ENCODE peak calls at places on chromosomes 16 and 17, in nine cellular contexts. L, O, M, D, H, E, J, P and B are unnamed samples.

GRCh38 chr16:88597856-88598491 is 27.8 kb downstream of the ZC3H18 start:
- DNase-seq in P (no peak), O (no peak), H (no peak), E (no peak), M (no peak), D (no peak), J (no peak), L (no peak), B (no peak)

GRCh38 chr17:22266231-22266630 is 573.9 kb downstream of the KCNJ18 start:
- DNase-seq in L (no peak), P (no peak), M (no peak), O (no peak), D (no peak), J (no peak), H (no peak), E (no peak), B (no peak)

GRCh38 chr17:78600181-78600651 is 23.0 kb upstream of the DNAH17 start:
- DNase-seq in H (no peak), L (no peak), J (no peak), P (no peak), O (no peak), E (peak), M (no peak), D (peak), B (no peak)

GRCh38 chr17:65564793-65565192 is 3.3 kb upstream of the AXIN2 start:
- DNase-seq in H (peak), E (no peak), J (no peak), P (no peak), D (peak), L (peak), M (no peak), O (no peak), B (no peak)

GRCh38 chr16:89120921-89121351 is 27.3 kb downstream of the ACSF3 start:
- DNase-seq in O (no peak), P (no peak), H (no peak), D (no peak), E (no peak), M (no peak), L (no peak), J (no peak), B (no peak)

GRCh38 chr16:54651851-54652770 is 278.6 kb upstream of the IRX5 start:
- DNase-seq in M (no peak), E (peak), H (no peak), J (no peak), O (no peak), L (no peak), D (peak), P (no peak), B (no peak)

GRCh38 chr16:54927125-54928015 is 3.3 kb upstream of the IRX5 start:
- DNase-seq in M (no peak), D (no peak), E (no peak), P (no peak), L (no peak), J (no peak), O (no peak), H (no peak), B (no peak)

GRCh38 chr17:27453466-27453865 is 2.8 kb upstream of the KSR1 start:
- DNase-seq in H (no peak), J (no peak), E (no peak), P (no peak), O (no peak), M (no peak), D (no peak), L (no peak), B (no peak)

GRCh38 chr16:30397776-30398659 is 2.8 kb downstream of the ZNF48 start:
- DNase-seq in H (no peak), P (no peak), M (no peak), J (no peak), D (no peak), E (no peak), L (no peak), O (no peak), B (no peak)

GRCh38 chr16:79013004-79013403 is 587.5 kb downstream of the MAF start:
- DNase-seq in L (no peak), J (no peak), M (no peak), P (no peak), E (no peak), H (no peak), O (no peak), D (no peak), B (no peak)

GRCh38 chr17:7988750-7989178 is 13.7 kb upstream of the GUCY2D start:
- DNase-seq in M (no peak), E (peak), P (peak), O (peak), L (peak), D (peak), J (peak), H (peak), B (peak)

GRCh38 chr17:69388791-69389442 is 25.6 kb upstream of the MAP2K6 start:
- DNase-seq in H (no peak), J (no peak), E (no peak), D (no peak), M (no peak), O (no peak), P (no peak), L (no peak), B (no peak)

GRCh38 chr16:86598607-86599318 is 20.4 kb downstream of the FOXL1 start:
- DNase-seq in J (no peak), E (no peak), P (peak), D (no peak), L (no peak), H (no peak), O (no peak), M (peak), B (no peak)

GRCh38 chr16:31005350-31006085 is 4.9 kb downstream of the STX1B start:
- DNase-seq in O (no peak), M (no peak), E (peak), H (no peak), P (no peak), D (no peak), J (no peak), L (no peak), B (no peak)

GRCh38 chr16:81445143-81445922 is 725 bp downstream of the CMIP start:
- DNase-seq in L (peak), O (peak), E (peak), J (no peak), H (peak), M (no peak), P (peak), D (no peak), B (no peak)

GRCh38 chr17:64192588-64192987 is 62.6 kb upstream of the ERN1 start:
- DNase-seq in D (no peak), M (no peak), L (no peak), E (no peak), O (no peak), J (no peak), H (no peak), P (no peak), B (no peak)

GRCh38 chr17:77049440-77049839 is 91.3 kb upstream of the SEC14L1 start:
- DNase-seq in D (no peak), E (no peak), L (no peak), M (no peak), P (no peak), O (no peak), J (no peak), H (no peak), B (no peak)

GRCh38 chr17:48011405-48012150 is 26.0 kb downstream of the COPZ2 start:
- DNase-seq in D (peak), H (peak), L (no peak), E (peak), O (no peak), M (no peak), J (no peak), P (peak), B (no peak)

GRCh38 chr16:88611220-88611821 is 27.1 kb upstream of the IL17C start:
- DNase-seq in J (no peak), M (no peak), D (no peak), L (no peak), E (no peak), P (no peak), O (peak), H (no peak), B (no peak)

GRCh38 chr17:45320931-45321461 is 4.2 kb upstream of the MAP3K14 start:
- DNase-seq in O (no peak), L (no peak), H (peak), J (no peak), D (peak), P (peak), E (peak), M (no peak), B (peak)

GRCh38 chr16:89133457-89134127 is 38.0 kb upstream of the CDH15 start:
- DNase-seq in H (no peak), E (no peak), O (no peak), L (no peak), M (no peak), J (no peak), D (no peak), P (no peak), B (no peak)

GRCh38 chr16:84535851-84536250 is 31.4 kb upstream of the MEAK7 start:
- DNase-seq in E (no peak), L (no peak), P (no peak), O (no peak), J (no peak), M (no peak), D (no peak), H (no peak), B (no peak)

GRCh38 chr17:69773081-69773480 is 301.9 kb upstream of the KCNJ16 start:
- DNase-seq in H (no peak), E (peak), J (no peak), D (no peak), P (peak), O (no peak), M (no peak), L (no peak), B (no peak)

GRCh38 chr17:29140631-29141483 is 39.3 kb downstream of the MYO18A start:
- DNase-seq in E (no peak), H (no peak), M (no peak), L (no peak), J (peak), D (peak), P (no peak), O (peak), B (no peak)

GRCh38 chr16:81842564-81843242 is 63.6 kb downstream of the PLCG2 start:
- DNase-seq in E (no peak), D (peak), H (no peak), L (no peak), P (no peak), J (no peak), M (no peak), O (no peak), B (no peak)

GRCh38 chr16:50473375-50473945 is 74.7 kb upstream of the NKD1 start:
- DNase-seq in L (no peak), O (no peak), P (no peak), J (no peak), D (peak), E (peak), M (no peak), H (no peak), B (no peak)

GRCh38 chr16:86942469-86943175 is 364.3 kb downstream of the FOXL1 start:
- DNase-seq in P (peak), H (no peak), L (no peak), J (no peak), O (no peak), M (no peak), E (no peak), D (no peak), B (no peak)

GRCh38 chr17:9350083-9350482 is 225.5 kb downstream of the STX8 start:
- DNase-seq in J (no peak), D (peak), O (no peak), M (no peak), E (peak), P (peak), H (no peak), L (no peak), B (no peak)

GRCh38 chr16:55488306-55488705 is 9.3 kb downstream of the MMP2 start:
- DNase-seq in D (no peak), P (no peak), H (no peak), E (no peak), L (no peak), J (no peak), O (no peak), M (no peak), B (no peak)

GRCh38 chr16:57823836-57824235 is 21.5 kb upstream of the KIFC3 start:
- DNase-seq in E (no peak), J (no peak), M (no peak), H (no peak), O (no peak), L (no peak), D (no peak), P (no peak), B (no peak)

GRCh38 chr16:26019885-26020284 is 328.1 kb downstream of the HS3ST4 start:
- DNase-seq in J (no peak), L (no peak), H (no peak), M (no peak), P (no peak), D (no peak), O (no peak), E (no peak), B (no peak)

DNA sequence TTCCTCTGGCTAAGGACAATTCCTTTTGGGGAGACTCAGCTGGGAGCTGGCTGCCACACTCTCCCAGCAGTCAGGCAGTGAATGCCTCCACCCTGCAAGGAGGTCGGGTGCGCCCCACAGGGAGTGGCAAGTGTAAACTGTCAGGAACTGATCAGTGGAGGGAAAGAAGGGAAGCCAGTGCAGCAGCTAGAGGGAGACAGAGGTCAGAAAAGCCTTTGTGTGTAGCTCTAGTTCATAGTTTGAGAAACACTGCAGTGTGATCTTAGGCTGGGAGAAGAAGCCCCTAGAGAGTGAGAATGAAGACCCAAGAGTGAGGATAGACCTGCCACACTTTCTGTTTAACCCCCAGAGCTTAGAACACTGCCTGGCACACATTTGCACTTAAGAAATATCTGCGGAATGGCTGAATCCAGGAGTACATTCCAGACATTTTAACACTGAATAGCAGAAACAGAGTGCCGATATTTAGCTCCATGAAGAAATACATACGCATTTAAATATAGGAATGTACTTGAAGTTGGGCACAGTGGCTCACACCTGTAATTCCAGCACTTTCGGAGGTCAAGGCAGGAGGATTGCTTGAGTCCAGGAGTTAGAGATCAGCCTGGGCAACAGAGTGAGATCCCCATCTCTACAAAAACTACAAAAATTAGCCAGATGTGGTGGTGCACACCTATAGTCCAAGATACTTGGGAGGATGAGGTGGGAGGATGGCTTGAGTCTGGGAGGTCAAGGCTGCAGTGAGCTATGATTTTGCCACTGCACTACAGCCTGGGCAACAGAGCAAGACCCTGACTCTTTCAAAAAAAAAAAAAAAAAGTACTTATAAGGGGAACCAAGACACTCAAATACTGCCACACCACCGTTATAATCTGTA is 11.1 kb upstream of the SLC5A11 start:
- DNase-seq in J (no peak), D (peak), P (peak), O (peak), E (peak), M (no peak), L (no peak), H (peak), B (no peak)
- TF ChIP-seq CTCF in J (peak), D (peak), P (peak), O (no peak), E (peak), M (peak), L (no peak), H (peak), B (peak)

DNA sequence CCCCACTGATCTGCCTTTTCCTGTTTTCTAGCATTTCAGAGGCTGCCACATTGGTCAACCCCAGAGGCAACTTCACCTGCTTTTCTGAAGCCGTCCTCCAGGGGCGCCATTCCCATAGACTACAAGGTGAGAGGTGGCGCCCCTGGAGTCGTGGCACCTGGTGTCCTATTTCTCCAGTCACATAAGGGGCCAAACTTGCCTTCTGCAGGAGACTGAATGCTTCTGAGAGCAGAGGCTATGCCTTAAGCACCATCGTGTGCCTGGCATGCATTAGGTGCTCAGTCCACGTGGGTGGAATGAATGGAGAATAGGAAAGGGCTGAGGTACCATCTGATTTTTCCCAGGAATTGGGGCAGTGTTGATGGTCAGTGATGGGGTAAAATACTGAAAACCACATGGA is 164.8 kb downstream of the HAPSTR1 start:
- DNase-seq in M (no peak), H (peak), O (peak), L (peak), J (peak), E (no peak), P (no peak), D (no peak), B (no peak)
- TF ChIP-seq CTCF in M (peak), H (peak), O (peak), L (peak), J (peak), E (peak), P (peak), D (peak), B (peak)

GRCh38 chr16:11384956-11385586 is 39.8 kb downstream of the RMI2 start:
- DNase-seq in H (no peak), D (no peak), J (no peak), P (no peak), O (no peak), L (no peak), E (no peak), M (no peak), B (no peak)

GRCh38 chr16:11389083-11389482 is 43.8 kb downstream of the RMI2 start:
- DNase-seq in D (no peak), O (no peak), H (no peak), L (no peak), P (no peak), M (no peak), J (no peak), E (no peak), B (no peak)

GRCh38 chr16:11384184-11384955 is 39.1 kb downstream of the RMI2 start:
- DNase-seq in E (no peak), J (no peak), M (no peak), O (no peak), H (peak), P (no peak), L (no peak), D (no peak), B (no peak)

GRCh38 chr16:11386054-11386680 is 40.9 kb downstream of the RMI2 start:
- DNase-seq in L (no peak), H (no peak), M (no peak), J (no peak), E (no peak), P (no peak), O (no peak), D (no peak), B (no peak)

DNA sequence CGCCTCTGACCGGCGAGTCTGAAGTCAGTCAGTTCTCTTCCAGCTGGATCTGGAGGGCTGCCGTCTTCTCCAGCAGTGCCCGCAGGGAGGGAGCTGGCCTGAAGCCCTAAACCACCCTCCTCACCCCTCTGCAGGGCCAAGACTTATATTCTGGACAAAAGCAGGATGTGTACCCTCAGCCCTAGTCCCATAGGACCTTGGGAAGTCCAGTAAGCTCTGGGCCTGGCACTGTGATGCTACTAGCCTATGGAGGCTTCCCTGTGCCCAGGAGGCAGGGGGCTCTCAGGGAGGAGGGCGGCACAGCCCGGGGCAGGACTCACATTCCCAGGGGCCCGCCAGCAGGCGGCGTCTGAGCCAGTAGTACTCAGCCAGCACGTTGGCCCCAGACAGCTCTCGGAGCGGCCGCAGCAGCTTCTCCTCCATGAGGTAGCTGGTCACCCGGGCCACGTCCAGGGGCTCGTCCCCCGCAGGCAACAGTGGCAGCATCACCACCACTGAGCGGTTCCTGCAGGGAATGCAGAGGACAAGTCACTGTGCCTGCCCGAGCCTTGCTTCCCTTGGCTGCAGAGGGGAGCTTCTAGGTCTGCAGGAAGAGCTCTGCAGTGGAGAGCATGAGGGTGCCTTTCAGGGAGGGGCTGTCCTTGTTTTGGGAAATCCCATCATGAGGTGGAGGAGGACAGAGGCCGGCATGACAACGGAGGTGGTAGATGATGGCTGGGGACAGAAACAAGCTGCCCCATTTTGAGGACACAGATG is 41.7 kb downstream of the RMI2 start:
- DNase-seq in D (peak), O (peak), L (no peak), E (peak), J (peak), H (peak), M (no peak), P (no peak), B (no peak)
- TF ChIP-seq CTCF in D (peak), O (peak), L (no peak), E (peak), J (peak), H (peak), M (peak), P (peak), B (peak)

GRCh38 chr16:2966043-2966802 is 2.1 kb downstream of the KREMEN2 start:
- DNase-seq in P (no peak), D (no peak), M (no peak), J (no peak), H (no peak), O (no peak), L (no peak), E (no peak), B (no peak)

GRCh38 chr16:2963074-2963610 is 933 bp upstream of the KREMEN2 start:
- DNase-seq in O (no peak), J (no peak), L (no peak), E (no peak), H (peak), P (no peak), M (no peak), D (no peak), B (no peak)

GRCh38 chr16:2962334-2963073 is 1.6 kb upstream of the KREMEN2 start:
- DNase-seq in O (no peak), M (no peak), H (no peak), J (no peak), P (no peak), D (no peak), L (no peak), E (no peak), B (no peak)

GRCh38 chr16:2963611-2964415 is at the start of gene KREMEN2:
- DNase-seq in L (no peak), D (no peak), J (peak), P (no peak), O (no peak), H (peak), E (no peak), M (no peak), B (no peak)

DNA sequence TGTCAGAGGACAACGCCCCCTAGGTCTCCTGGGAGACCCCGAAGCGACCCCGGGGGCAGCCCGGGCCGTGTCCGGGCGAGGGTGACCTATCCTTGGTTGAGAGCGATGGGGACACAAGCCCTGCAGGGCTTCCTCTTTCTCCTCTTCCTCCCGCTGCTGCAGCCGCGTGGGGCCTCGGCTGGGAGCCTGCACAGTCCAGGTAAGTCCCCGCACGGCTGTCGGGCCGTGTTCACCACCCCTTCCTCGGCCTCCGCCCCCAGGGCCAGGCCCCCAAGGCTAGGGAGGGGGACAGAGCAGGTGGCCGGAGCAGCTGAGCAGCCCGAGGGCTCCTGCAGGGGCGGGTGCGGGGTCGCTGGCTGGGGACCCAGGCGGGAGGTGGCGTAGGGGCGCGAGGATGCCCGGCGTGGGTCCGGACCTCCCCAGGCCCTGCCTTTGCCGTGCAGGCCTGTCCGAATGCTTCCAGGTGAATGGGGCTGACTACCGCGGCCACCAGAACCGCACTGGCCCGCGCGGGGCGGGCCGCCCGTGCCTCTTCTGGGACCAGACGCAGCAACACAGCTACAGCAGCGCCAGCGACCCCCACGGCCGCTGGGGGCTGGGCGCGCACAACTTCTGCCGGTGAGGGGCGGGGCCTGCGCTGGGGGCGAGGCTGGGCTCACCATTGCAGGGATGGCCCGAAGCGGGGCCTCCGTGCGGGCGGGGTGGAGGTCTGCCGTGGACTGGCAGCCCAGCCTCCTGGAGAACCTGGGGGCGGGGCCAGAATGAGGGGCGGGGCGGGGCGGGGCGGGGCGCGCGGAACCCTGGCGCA is 545 bp downstream of the KREMEN2 start:
- DNase-seq in M (peak), D (no peak), E (no peak), P (no peak), J (peak), H (peak), O (peak), L (no peak), B (no peak)
- TF ChIP-seq CTCF in M (peak), D (no peak), E (no peak), P (no peak), J (peak), H (no peak), O (no peak), L (no peak), B (no peak)